ENCODE peak calls at places on chromosomes 11 and 22, in nine cellular contexts. One of them, this sample, is unnamed.

GRCh38 chr11:3150726-3151125 is 14.4 kb downstream of the OSBPL5 start:
- DNase-seq in naive thymus-derived CD8-positive, alpha-beta T cell: no peak
- DNase-seq in RCC 7860: no peak
- DNase-seq in GM20000: no peak
- DNase-seq in effector CD4-positive, alpha-beta T cell: no peak
- DNase-seq in NCI-H146: no peak
- DNase-seq in EH: no peak
- DNase-seq in GM04504: no peak
- DNase-seq in Right ventricle myocardium inferior: peak
- DNase-seq in this sample: no peak

GRCh38 chr11:130762342-130763037 is 153.8 kb downstream of the SNX19 start:
- DNase-seq in naive thymus-derived CD8-positive, alpha-beta T cell: no peak
- DNase-seq in RCC 7860: no peak
- DNase-seq in GM20000: no peak
- DNase-seq in effector CD4-positive, alpha-beta T cell: no peak
- DNase-seq in NCI-H146: peak
- DNase-seq in EH: no peak
- DNase-seq in GM04504: no peak
- DNase-seq in Right ventricle myocardium inferior: no peak
- DNase-seq in this sample: no peak

GRCh38 chr11:130581631-130582030 is 133.2 kb downstream of the ADAMTS15 start:
- DNase-seq in naive thymus-derived CD8-positive, alpha-beta T cell: no peak
- DNase-seq in RCC 7860: no peak
- DNase-seq in GM20000: no peak
- DNase-seq in effector CD4-positive, alpha-beta T cell: no peak
- DNase-seq in NCI-H146: no peak
- DNase-seq in EH: peak
- DNase-seq in GM04504: no peak
- DNase-seq in Right ventricle myocardium inferior: no peak
- DNase-seq in this sample: no peak

GRCh38 chr22:17733484-17733883 is 40.8 kb downstream of the BID start:
- DNase-seq in naive thymus-derived CD8-positive, alpha-beta T cell: no peak
- DNase-seq in RCC 7860: peak
- DNase-seq in GM20000: no peak
- DNase-seq in effector CD4-positive, alpha-beta T cell: no peak
- DNase-seq in NCI-H146: no peak
- DNase-seq in EH: peak
- DNase-seq in GM04504: no peak
- DNase-seq in Right ventricle myocardium inferior: no peak
- DNase-seq in this sample: no peak

GRCh38 chr22:33330534-33330933 is 272.4 kb upstream of the SYN3 start:
- DNase-seq in naive thymus-derived CD8-positive, alpha-beta T cell: no peak
- DNase-seq in RCC 7860: no peak
- DNase-seq in GM20000: no peak
- DNase-seq in effector CD4-positive, alpha-beta T cell: no peak
- DNase-seq in NCI-H146: no peak
- DNase-seq in EH: no peak
- DNase-seq in GM04504: no peak
- DNase-seq in Right ventricle myocardium inferior: no peak
- DNase-seq in this sample: no peak

GRCh38 chr11:31645747-31646146 is 136.2 kb downstream of the ELP4 start:
- DNase-seq in naive thymus-derived CD8-positive, alpha-beta T cell: no peak
- DNase-seq in RCC 7860: peak
- DNase-seq in GM20000: no peak
- DNase-seq in effector CD4-positive, alpha-beta T cell: no peak
- DNase-seq in NCI-H146: no peak
- DNase-seq in EH: peak
- DNase-seq in GM04504: peak
- DNase-seq in Right ventricle myocardium inferior: no peak
- DNase-seq in this sample: no peak

GRCh38 chr22:38694049-38694448 is 6.7 kb downstream of the JOSD1 start:
- DNase-seq in naive thymus-derived CD8-positive, alpha-beta T cell: no peak
- DNase-seq in RCC 7860: no peak
- DNase-seq in GM20000: no peak
- DNase-seq in effector CD4-positive, alpha-beta T cell: no peak
- DNase-seq in NCI-H146: no peak
- DNase-seq in EH: peak
- DNase-seq in GM04504: no peak
- DNase-seq in Right ventricle myocardium inferior: no peak
- DNase-seq in this sample: no peak

GRCh38 chr11:95147364-95147905 is 57.8 kb downstream of the ENDOD1 start:
- DNase-seq in naive thymus-derived CD8-positive, alpha-beta T cell: no peak
- DNase-seq in RCC 7860: peak
- DNase-seq in GM20000: no peak
- DNase-seq in effector CD4-positive, alpha-beta T cell: no peak
- DNase-seq in NCI-H146: no peak
- DNase-seq in EH: peak
- DNase-seq in GM04504: peak
- DNase-seq in Right ventricle myocardium inferior: no peak
- DNase-seq in this sample: no peak

GRCh38 chr22:19747574-19747973 is 13.0 kb upstream of the TBX1 start:
- DNase-seq in naive thymus-derived CD8-positive, alpha-beta T cell: no peak
- DNase-seq in RCC 7860: no peak
- DNase-seq in GM20000: no peak
- DNase-seq in effector CD4-positive, alpha-beta T cell: no peak
- DNase-seq in NCI-H146: no peak
- DNase-seq in EH: no peak
- DNase-seq in GM04504: no peak
- DNase-seq in Right ventricle myocardium inferior: no peak
- DNase-seq in this sample: no peak

GRCh38 chr22:34019190-34019845 is 99.0 kb upstream of the LARGE1 start:
- DNase-seq in naive thymus-derived CD8-positive, alpha-beta T cell: no peak
- DNase-seq in RCC 7860: no peak
- DNase-seq in GM20000: no peak
- DNase-seq in effector CD4-positive, alpha-beta T cell: no peak
- DNase-seq in NCI-H146: no peak
- DNase-seq in EH: no peak
- DNase-seq in GM04504: no peak
- DNase-seq in Right ventricle myocardium inferior: no peak
- DNase-seq in this sample: no peak

GRCh38 chr22:29704528-29705285 is 15.1 kb upstream of the CABP7 start:
- DNase-seq in naive thymus-derived CD8-positive, alpha-beta T cell: no peak
- DNase-seq in RCC 7860: no peak
- DNase-seq in GM20000: no peak
- DNase-seq in effector CD4-positive, alpha-beta T cell: no peak
- DNase-seq in NCI-H146: peak
- DNase-seq in EH: peak
- DNase-seq in GM04504: no peak
- DNase-seq in Right ventricle myocardium inferior: no peak
- DNase-seq in this sample: no peak

GRCh38 chr11:5369793-5370192 is 13.8 kb upstream of the OR51M1 start:
- DNase-seq in naive thymus-derived CD8-positive, alpha-beta T cell: no peak
- DNase-seq in RCC 7860: peak
- DNase-seq in GM20000: peak
- DNase-seq in effector CD4-positive, alpha-beta T cell: no peak
- DNase-seq in NCI-H146: no peak
- DNase-seq in EH: peak
- DNase-seq in GM04504: peak
- DNase-seq in Right ventricle myocardium inferior: no peak
- DNase-seq in this sample: no peak

GRCh38 chr11:36311926-36312592 is 16.0 kb downstream of the PRR5L start:
- DNase-seq in naive thymus-derived CD8-positive, alpha-beta T cell: no peak
- DNase-seq in RCC 7860: peak
- DNase-seq in GM20000: no peak
- DNase-seq in effector CD4-positive, alpha-beta T cell: no peak
- DNase-seq in NCI-H146: no peak
- DNase-seq in EH: peak
- DNase-seq in GM04504: no peak
- DNase-seq in Right ventricle myocardium inferior: no peak
- DNase-seq in this sample: no peak

GRCh38 chr11:78192223-78192719 is 3.6 kb downstream of the USP35 start:
- DNase-seq in naive thymus-derived CD8-positive, alpha-beta T cell: no peak
- DNase-seq in RCC 7860: no peak
- DNase-seq in GM20000: no peak
- DNase-seq in effector CD4-positive, alpha-beta T cell: no peak
- DNase-seq in NCI-H146: no peak
- DNase-seq in EH: no peak
- DNase-seq in GM04504: no peak
- DNase-seq in Right ventricle myocardium inferior: peak
- DNase-seq in this sample: no peak

GRCh38 chr22:21951931-21952465 is 650 bp downstream of the PPM1F start:
- DNase-seq in naive thymus-derived CD8-positive, alpha-beta T cell: no peak
- DNase-seq in RCC 7860: no peak
- DNase-seq in GM20000: peak
- DNase-seq in effector CD4-positive, alpha-beta T cell: no peak
- DNase-seq in NCI-H146: peak
- DNase-seq in EH: peak
- DNase-seq in GM04504: no peak
- DNase-seq in Right ventricle myocardium inferior: no peak
- DNase-seq in this sample: no peak

GRCh38 chr11:99494065-99494464 is 473.3 kb downstream of the CNTN5 start:
- DNase-seq in naive thymus-derived CD8-positive, alpha-beta T cell: no peak
- DNase-seq in RCC 7860: no peak
- DNase-seq in GM20000: no peak
- DNase-seq in effector CD4-positive, alpha-beta T cell: no peak
- DNase-seq in NCI-H146: no peak
- DNase-seq in EH: no peak
- DNase-seq in GM04504: no peak
- DNase-seq in Right ventricle myocardium inferior: no peak
- DNase-seq in this sample: no peak

GRCh38 chr11:34161812-34162506 is 56.5 kb downstream of the NAT10 start:
- DNase-seq in naive thymus-derived CD8-positive, alpha-beta T cell: no peak
- DNase-seq in RCC 7860: peak
- DNase-seq in GM20000: no peak
- DNase-seq in effector CD4-positive, alpha-beta T cell: no peak
- DNase-seq in NCI-H146: no peak
- DNase-seq in EH: peak
- DNase-seq in GM04504: no peak
- DNase-seq in Right ventricle myocardium inferior: no peak
- DNase-seq in this sample: no peak

GRCh38 chr22:37907036-37907954 is 1.2 kb downstream of the MICALL1 start:
- DNase-seq in naive thymus-derived CD8-positive, alpha-beta T cell: no peak
- DNase-seq in RCC 7860: no peak
- DNase-seq in GM20000: no peak
- DNase-seq in effector CD4-positive, alpha-beta T cell: no peak
- DNase-seq in NCI-H146: no peak
- DNase-seq in EH: peak
- DNase-seq in GM04504: no peak
- DNase-seq in Right ventricle myocardium inferior: peak
- DNase-seq in this sample: no peak

GRCh38 chr11:125053167-125053566 is 9.9 kb upstream of the SLC37A2 start:
- DNase-seq in naive thymus-derived CD8-positive, alpha-beta T cell: no peak
- DNase-seq in RCC 7860: peak
- DNase-seq in GM20000: no peak
- DNase-seq in effector CD4-positive, alpha-beta T cell: no peak
- DNase-seq in NCI-H146: no peak
- DNase-seq in EH: no peak
- DNase-seq in GM04504: no peak
- DNase-seq in Right ventricle myocardium inferior: no peak
- DNase-seq in this sample: no peak

GRCh38 chr11:3867209-3868071 is 12.0 kb downstream of the STIM1 start:
- DNase-seq in naive thymus-derived CD8-positive, alpha-beta T cell: peak
- DNase-seq in RCC 7860: no peak
- DNase-seq in GM20000: no peak
- DNase-seq in effector CD4-positive, alpha-beta T cell: no peak
- DNase-seq in NCI-H146: no peak
- DNase-seq in EH: no peak
- DNase-seq in GM04504: no peak
- DNase-seq in Right ventricle myocardium inferior: no peak
- DNase-seq in this sample: peak

GRCh38 chr11:33742249-33742851 is 6.1 kb upstream of the CD59 start:
- DNase-seq in naive thymus-derived CD8-positive, alpha-beta T cell: no peak
- DNase-seq in RCC 7860: peak
- DNase-seq in GM20000: peak
- DNase-seq in effector CD4-positive, alpha-beta T cell: no peak
- DNase-seq in NCI-H146: no peak
- DNase-seq in EH: peak
- DNase-seq in GM04504: no peak
- DNase-seq in Right ventricle myocardium inferior: no peak
- DNase-seq in this sample: no peak

GRCh38 chr11:17713851-17714250 is 5.5 kb upstream of the MYOD1 start:
- DNase-seq in naive thymus-derived CD8-positive, alpha-beta T cell: no peak
- DNase-seq in RCC 7860: no peak
- DNase-seq in GM20000: no peak
- DNase-seq in effector CD4-positive, alpha-beta T cell: no peak
- DNase-seq in NCI-H146: no peak
- DNase-seq in EH: no peak
- DNase-seq in GM04504: no peak
- DNase-seq in Right ventricle myocardium inferior: no peak
- DNase-seq in this sample: no peak

GRCh38 chr22:44442856-44443595 is 55.0 kb downstream of the RTL6 start:
- DNase-seq in naive thymus-derived CD8-positive, alpha-beta T cell: no peak
- DNase-seq in RCC 7860: no peak
- DNase-seq in GM20000: no peak
- DNase-seq in effector CD4-positive, alpha-beta T cell: no peak
- DNase-seq in NCI-H146: no peak
- DNase-seq in EH: no peak
- DNase-seq in GM04504: no peak
- DNase-seq in Right ventricle myocardium inferior: no peak
- DNase-seq in this sample: no peak

GRCh38 chr11:23570828-23571227 is 710.6 kb upstream of the CCDC179 start:
- DNase-seq in naive thymus-derived CD8-positive, alpha-beta T cell: no peak
- DNase-seq in RCC 7860: no peak
- DNase-seq in GM20000: no peak
- DNase-seq in effector CD4-positive, alpha-beta T cell: no peak
- DNase-seq in NCI-H146: no peak
- DNase-seq in EH: peak
- DNase-seq in GM04504: no peak
- DNase-seq in Right ventricle myocardium inferior: no peak
- DNase-seq in this sample: no peak

GRCh38 chr22:20793386-20794131 is 19.6 kb downstream of the SERPIND1 start:
- DNase-seq in naive thymus-derived CD8-positive, alpha-beta T cell: no peak
- DNase-seq in RCC 7860: no peak
- DNase-seq in GM20000: no peak
- DNase-seq in effector CD4-positive, alpha-beta T cell: no peak
- DNase-seq in NCI-H146: no peak
- DNase-seq in EH: peak
- DNase-seq in GM04504: no peak
- DNase-seq in Right ventricle myocardium inferior: no peak
- DNase-seq in this sample: no peak

GRCh38 chr11:123642435-123642834 is 12.0 kb downstream of the SCN3B start:
- DNase-seq in naive thymus-derived CD8-positive, alpha-beta T cell: no peak
- DNase-seq in RCC 7860: no peak
- DNase-seq in GM20000: no peak
- DNase-seq in effector CD4-positive, alpha-beta T cell: no peak
- DNase-seq in NCI-H146: no peak
- DNase-seq in EH: no peak
- DNase-seq in GM04504: no peak
- DNase-seq in Right ventricle myocardium inferior: no peak
- DNase-seq in this sample: no peak

GRCh38 chr11:116925050-116925449 is 87.6 kb upstream of the APOA1 start:
- DNase-seq in naive thymus-derived CD8-positive, alpha-beta T cell: peak
- DNase-seq in RCC 7860: no peak
- DNase-seq in GM20000: no peak
- DNase-seq in effector CD4-positive, alpha-beta T cell: no peak
- DNase-seq in NCI-H146: no peak
- DNase-seq in EH: no peak
- DNase-seq in GM04504: no peak
- DNase-seq in Right ventricle myocardium inferior: no peak
- DNase-seq in this sample: no peak

GRCh38 chr22:37663521-37664140 is 5.1 kb downstream of the PDXP start:
- DNase-seq in naive thymus-derived CD8-positive, alpha-beta T cell: no peak
- DNase-seq in RCC 7860: no peak
- DNase-seq in GM20000: no peak
- DNase-seq in effector CD4-positive, alpha-beta T cell: no peak
- DNase-seq in NCI-H146: no peak
- DNase-seq in EH: peak
- DNase-seq in GM04504: no peak
- DNase-seq in Right ventricle myocardium inferior: no peak
- DNase-seq in this sample: no peak

GRCh38 chr11:46296520-46297448 is 19.3 kb downstream of the CREB3L1 start:
- DNase-seq in naive thymus-derived CD8-positive, alpha-beta T cell: no peak
- DNase-seq in RCC 7860: peak
- DNase-seq in GM20000: no peak
- DNase-seq in effector CD4-positive, alpha-beta T cell: no peak
- DNase-seq in NCI-H146: peak
- DNase-seq in EH: peak
- DNase-seq in GM04504: peak
- DNase-seq in Right ventricle myocardium inferior: peak
- DNase-seq in this sample: no peak

GRCh38 chr11:44833869-44834452 is 107.2 kb downstream of the TSPAN18 start:
- DNase-seq in naive thymus-derived CD8-positive, alpha-beta T cell: no peak
- DNase-seq in RCC 7860: no peak
- DNase-seq in GM20000: no peak
- DNase-seq in effector CD4-positive, alpha-beta T cell: no peak
- DNase-seq in NCI-H146: peak
- DNase-seq in EH: no peak
- DNase-seq in GM04504: no peak
- DNase-seq in Right ventricle myocardium inferior: no peak
- DNase-seq in this sample: no peak

GRCh38 chr22:28369849-28370248 is 309.8 kb downstream of the TTC28 start:
- DNase-seq in naive thymus-derived CD8-positive, alpha-beta T cell: no peak
- DNase-seq in RCC 7860: no peak
- DNase-seq in GM20000: no peak
- DNase-seq in effector CD4-positive, alpha-beta T cell: no peak
- DNase-seq in NCI-H146: no peak
- DNase-seq in EH: no peak
- DNase-seq in GM04504: no peak
- DNase-seq in Right ventricle myocardium inferior: no peak
- DNase-seq in this sample: no peak

This sample was measured in GM12878.